ENCODE peak calls at places on chromosomes 1 and 21, in nine cellular contexts. One of them, this sample, is unnamed.

GRCh38 chr1:73205294-73205973 is 923.1 kb upstream of the NEGR1 start:
- DNase-seq in cardiac muscle cell: no peak
- DNase-seq in stimulated activated CD8-positive, alpha-beta memory T cell treated with anti-CD3 and anti-CD28 coated beads, Interleukin-4, amount 100 ng/mL, for 4 hours: no peak
- DNase-seq in stimulated activated CD4-positive, alpha-beta T cell treated with anti-CD3 and anti-CD28 coated beads, Interleukin-12 subunit alpha, Interleukin-12 subunit beta, amount 100 ng/mL, for 4 hours: no peak
- DNase-seq in OCI-LY7: no peak
- DNase-seq in GM20000: no peak
- DNase-seq in amniotic stem cell: no peak
- DNase-seq in HS-5: no peak
- DNase-seq in globus pallidus: no peak
- DNase-seq in this sample: no peak

GRCh38 chr1:233945573-233945972 is 41.1 kb downstream of the SLC35F3 start:
- DNase-seq in cardiac muscle cell: no peak
- DNase-seq in stimulated activated CD8-positive, alpha-beta memory T cell treated with anti-CD3 and anti-CD28 coated beads, Interleukin-4, amount 100 ng/mL, for 4 hours: no peak
- DNase-seq in stimulated activated CD4-positive, alpha-beta T cell treated with anti-CD3 and anti-CD28 coated beads, Interleukin-12 subunit alpha, Interleukin-12 subunit beta, amount 100 ng/mL, for 4 hours: no peak
- DNase-seq in OCI-LY7: no peak
- DNase-seq in GM20000: no peak
- DNase-seq in amniotic stem cell: no peak
- DNase-seq in HS-5: peak; percentile 2
- DNase-seq in globus pallidus: no peak
- DNase-seq in this sample: peak; percentile 50

GRCh38 chr1:244964112-244964971 is 100.0 kb upstream of the HNRNPU start:
- DNase-seq in cardiac muscle cell: peak; percentile 80
- DNase-seq in stimulated activated CD8-positive, alpha-beta memory T cell treated with anti-CD3 and anti-CD28 coated beads, Interleukin-4, amount 100 ng/mL, for 4 hours: no peak
- DNase-seq in stimulated activated CD4-positive, alpha-beta T cell treated with anti-CD3 and anti-CD28 coated beads, Interleukin-12 subunit alpha, Interleukin-12 subunit beta, amount 100 ng/mL, for 4 hours: no peak
- DNase-seq in OCI-LY7: no peak
- DNase-seq in GM20000: no peak
- DNase-seq in amniotic stem cell: no peak
- DNase-seq in HS-5: peak; percentile 63
- DNase-seq in globus pallidus: peak; percentile 16
- DNase-seq in this sample: peak; percentile 85

GRCh38 chr1:18557621-18558465 is 72.8 kb upstream of the PAX7 start:
- DNase-seq in cardiac muscle cell: peak; percentile 12
- DNase-seq in stimulated activated CD8-positive, alpha-beta memory T cell treated with anti-CD3 and anti-CD28 coated beads, Interleukin-4, amount 100 ng/mL, for 4 hours: no peak
- DNase-seq in stimulated activated CD4-positive, alpha-beta T cell treated with anti-CD3 and anti-CD28 coated beads, Interleukin-12 subunit alpha, Interleukin-12 subunit beta, amount 100 ng/mL, for 4 hours: peak; percentile 12
- DNase-seq in OCI-LY7: no peak
- DNase-seq in GM20000: no peak
- DNase-seq in amniotic stem cell: no peak
- DNase-seq in HS-5: no peak
- DNase-seq in globus pallidus: peak; percentile 7
- DNase-seq in this sample: no peak

GRCh38 chr21:42532466-42533181 is 19.0 kb downstream of the SLC37A1 start:
- DNase-seq in cardiac muscle cell: no peak
- DNase-seq in stimulated activated CD8-positive, alpha-beta memory T cell treated with anti-CD3 and anti-CD28 coated beads, Interleukin-4, amount 100 ng/mL, for 4 hours: no peak
- DNase-seq in stimulated activated CD4-positive, alpha-beta T cell treated with anti-CD3 and anti-CD28 coated beads, Interleukin-12 subunit alpha, Interleukin-12 subunit beta, amount 100 ng/mL, for 4 hours: no peak
- DNase-seq in OCI-LY7: peak; percentile 84
- DNase-seq in GM20000: peak; percentile 64
- DNase-seq in amniotic stem cell: no peak
- DNase-seq in HS-5: no peak
- DNase-seq in globus pallidus: peak; percentile 73
- DNase-seq in this sample: no peak

GRCh38 chr1:11067716-11068495 is 8.1 kb upstream of the SRM start:
- DNase-seq in cardiac muscle cell: no peak
- DNase-seq in stimulated activated CD8-positive, alpha-beta memory T cell treated with anti-CD3 and anti-CD28 coated beads, Interleukin-4, amount 100 ng/mL, for 4 hours: no peak
- DNase-seq in stimulated activated CD4-positive, alpha-beta T cell treated with anti-CD3 and anti-CD28 coated beads, Interleukin-12 subunit alpha, Interleukin-12 subunit beta, amount 100 ng/mL, for 4 hours: no peak
- DNase-seq in OCI-LY7: no peak
- DNase-seq in GM20000: no peak
- DNase-seq in amniotic stem cell: no peak
- DNase-seq in HS-5: no peak
- DNase-seq in globus pallidus: no peak
- DNase-seq in this sample: no peak

GRCh38 chr1:172902861-172903381 is 147.8 kb downstream of the TNFSF18 start:
- DNase-seq in cardiac muscle cell: no peak
- DNase-seq in stimulated activated CD8-positive, alpha-beta memory T cell treated with anti-CD3 and anti-CD28 coated beads, Interleukin-4, amount 100 ng/mL, for 4 hours: no peak
- DNase-seq in stimulated activated CD4-positive, alpha-beta T cell treated with anti-CD3 and anti-CD28 coated beads, Interleukin-12 subunit alpha, Interleukin-12 subunit beta, amount 100 ng/mL, for 4 hours: no peak
- DNase-seq in OCI-LY7: no peak
- DNase-seq in GM20000: no peak
- DNase-seq in amniotic stem cell: peak; percentile 46
- DNase-seq in HS-5: peak; percentile 75
- DNase-seq in globus pallidus: no peak
- DNase-seq in this sample: peak; percentile 78

GRCh38 chr1:79043506-79043905 is 37.0 kb upstream of the ADGRL4 start:
- DNase-seq in cardiac muscle cell: peak; percentile 83
- DNase-seq in stimulated activated CD8-positive, alpha-beta memory T cell treated with anti-CD3 and anti-CD28 coated beads, Interleukin-4, amount 100 ng/mL, for 4 hours: no peak
- DNase-seq in stimulated activated CD4-positive, alpha-beta T cell treated with anti-CD3 and anti-CD28 coated beads, Interleukin-12 subunit alpha, Interleukin-12 subunit beta, amount 100 ng/mL, for 4 hours: no peak
- DNase-seq in OCI-LY7: no peak
- DNase-seq in GM20000: no peak
- DNase-seq in amniotic stem cell: peak; percentile 50
- DNase-seq in HS-5: peak; percentile 71
- DNase-seq in globus pallidus: no peak
- DNase-seq in this sample: no peak

GRCh38 chr1:200857804-200858203 is 15.0 kb upstream of the GPR25 start:
- DNase-seq in cardiac muscle cell: peak; percentile 50
- DNase-seq in stimulated activated CD8-positive, alpha-beta memory T cell treated with anti-CD3 and anti-CD28 coated beads, Interleukin-4, amount 100 ng/mL, for 4 hours: no peak
- DNase-seq in stimulated activated CD4-positive, alpha-beta T cell treated with anti-CD3 and anti-CD28 coated beads, Interleukin-12 subunit alpha, Interleukin-12 subunit beta, amount 100 ng/mL, for 4 hours: no peak
- DNase-seq in OCI-LY7: no peak
- DNase-seq in GM20000: no peak
- DNase-seq in amniotic stem cell: no peak
- DNase-seq in HS-5: no peak
- DNase-seq in globus pallidus: no peak
- DNase-seq in this sample: no peak

This sample was measured in astrocyte of the spinal cord.